ENCODE peak calls at places on chromosomes 6 and 20, in five cellular contexts. O is A549, Q is transverse colon, N is gastrocnemius medialis, M is uterus. C is an unnamed sample. For H3K4me1, the result is how much of the 10 kb centered on the place peaks cover.

GRCh38 chr6:160790028-160790792 is 88.2 kb downstream of the PLG start:
- DNase-seq in Q (no peak), M (no peak), N (no peak), O (no peak), C (no peak)

GRCh38 chr20:59434950-59435349 is 134.5 kb downstream of the EDN3 start:
- DNase-seq in M (no peak), Q (no peak), N (no peak), O (no peak), C (no peak)

GRCh38 chr6:21384211-21384610 is 209.3 kb upstream of the SOX4 start:
- DNase-seq in N (no peak), M (no peak), Q (no peak), O (peak), C (no peak)

GRCh38 chr6:137415127-137415833 is 78.9 kb downstream of the OLIG3 start:
- DNase-seq in N (peak), Q (peak), O (peak), M (peak), C (no peak)

GRCh38 chr6:6678811-6679210 is 90.3 kb downstream of the LY86 start:
- DNase-seq in Q (no peak), M (no peak), N (no peak), O (no peak), C (no peak)

GRCh38 chr20:43725666-43726065 is 1.1 kb downstream of the GTSF1L start:
- DNase-seq in N (no peak), Q (no peak), O (no peak), M (no peak), C (no peak)

GRCh38 chr6:169850154-169850553 is 98.7 kb downstream of the ERMARD start:
- DNase-seq in M (no peak), Q (no peak), N (no peak), O (no peak), C (no peak)

GRCh38 chr6:106614592-106615301 is 14.6 kb downstream of the RTN4IP1 start:
- DNase-seq in Q (no peak), M (no peak), O (no peak), N (no peak), C (no peak)

GRCh38 chr6:26270121-26270861 is 94.7 kb upstream of the BTN3A2 start:
- DNase-seq in O (no peak), M (no peak), Q (no peak), N (no peak), C (no peak)

GRCh38 chr6:41887355-41887754 is 7.8 kb downstream of the USP49 start:
- DNase-seq in M (no peak), Q (no peak), O (no peak), N (no peak), C (no peak)

GRCh38 chr6:14885471-14885987 is 360.3 kb upstream of the JARID2 start:
- DNase-seq in N (no peak), M (peak), O (no peak), Q (no peak), C (no peak)

GRCh38 chr6:4345543-4345942 is 210.2 kb upstream of the ECI2 start:
- DNase-seq in N (no peak), M (no peak), Q (no peak), O (no peak), C (peak)

GRCh38 chr6:149129401-149130077 is 188.0 kb upstream of the TAB2 start:
- DNase-seq in M (no peak), Q (no peak), O (no peak), N (no peak), C (peak)

GRCh38 chr20:11378252-11378651 is 539.4 kb upstream of the BTBD3 start:
- DNase-seq in Q (no peak), M (no peak), O (no peak), N (no peak), C (no peak)

GRCh38 chr6:159217595-159218275 is 48.5 kb downstream of the FNDC1 start:
- DNase-seq in N (no peak), O (peak), Q (no peak), M (no peak), C (no peak)

GRCh38 chr20:2144850-2145249 is 43.2 kb downstream of the STK35 start:
- DNase-seq in M (no peak), Q (no peak), N (no peak), O (no peak), C (no peak)

GRCh38 chr6:4588581-4588980 is 187.6 kb upstream of the CDYL start:
- DNase-seq in Q (no peak), N (no peak), O (no peak), M (no peak), C (no peak)

GRCh38 chr6:37511910-37512399 is 12.3 kb upstream of the CCDC167 start:
- DNase-seq in N (no peak), M (no peak), O (no peak), Q (no peak), C (no peak)

GRCh38 chr6:107345398-107345797 is 114.0 kb downstream of the PDSS2 start:
- DNase-seq in M (no peak), Q (no peak), N (no peak), O (no peak), C (no peak)

GRCh38 chr20:63232235-63233060 is 3.3 kb upstream of the BIRC7 start:
- DNase-seq in M (no peak), O (peak), N (no peak), Q (no peak), C (no peak)

GRCh38 chr20:48807586-48808381 is 20.0 kb downstream of the PREX1 start:
- DNase-seq in O (no peak), M (no peak), N (no peak), Q (no peak), C (no peak)

GRCh38 chr6:156449128-156449527 is 328.1 kb upstream of the ARID1B start:
- DNase-seq in M (no peak), Q (no peak), O (no peak), N (no peak), C (peak)

GRCh38 chr6:165587206-165587605 is 75.8 kb downstream of the PDE10A start:
- DNase-seq in M (no peak), O (no peak), N (no peak), Q (no peak), C (no peak)

GRCh38 chr6:27582928-27583725 is 110.2 kb upstream of the ZNF184 start:
- DNase-seq in Q (no peak), M (no peak), N (no peak), O (peak), C (no peak)

GRCh38 chr6:163422574-163422973 is 8.1 kb downstream of the QKI start:
- DNase-seq in O (no peak), M (no peak), Q (no peak), N (no peak), C (no peak)

GRCh38 chr6:47161176-47161687 is 119.1 kb upstream of the ADGRF1 start:
- DNase-seq in N (no peak), M (no peak), O (peak), Q (peak), C (no peak)

GRCh38 chr6:24493945-24494725 is 634 bp upstream of the ALDH5A1 start:
- DNase-seq in M (no peak), N (no peak), O (no peak), Q (no peak), C (no peak)

GRCh38 chr20:39775110-39775509 is 813.0 kb downstream of the DHX35 start:
- DNase-seq in M (peak), Q (no peak), N (peak), O (no peak), C (peak)

GRCh38 chr6:9766240-9766915 is 648.5 kb downstream of the TFAP2A start:
- DNase-seq in O (peak), M (no peak), N (no peak), Q (no peak), C (no peak)

GRCh38 chr6:41466437-41466990 is 79.7 kb upstream of the FOXP4 start:
- DNase-seq in O (no peak), M (no peak), N (no peak), Q (no peak), C (no peak)

GRCh38 chr6:148548065-148548748 is 198.6 kb upstream of the UST start:
- DNase-seq in M (no peak), Q (no peak), N (no peak), O (no peak), C (peak)

GRCh38 chr6:15962449-15962764 is 166.5 kb upstream of the MYLIP start:
- DNase-seq in M (no peak), N (no peak), O (no peak), Q (no peak), C (no peak)

GRCh38 chr20:45508068-45508886 is 7.1 kb downstream of the SPINT3 start:
- DNase-seq in Q (no peak), M (no peak), O (no peak), N (no peak), C (no peak)

GRCh38 chr6:38973178-38974057 is 75.2 kb upstream of the GLP1R start:
- DNase-seq in M (no peak), Q (no peak), N (no peak), O (peak), C (no peak)

GRCh38 chr6:29627762-29628418 is 5.1 kb downstream of the GABBR1 start:
- DNase-seq in Q (peak), O (peak), M (peak), N (peak), C (peak)

GRCh38 chr6:13152804-13153203 is 175.5 kb downstream of the TBC1D7 start:
- DNase-seq in Q (no peak), M (no peak), O (no peak), N (no peak), C (no peak)

GRCh38 chr6:19375613-19376012 is 461.6 kb upstream of the ID4 start:
- DNase-seq in N (no peak), M (no peak), Q (no peak), O (no peak), C (no peak)

GRCh38 chr6:34391023-34391485 is 1.4 kb downstream of the NUDT3 start:
- DNase-seq in N (peak), O (peak), Q (peak), M (peak), C (peak)

GRCh38 chr6:29953001-29953436 is 10.7 kb downstream of the HLA-A start:
- DNase-seq in Q (no peak), O (peak), N (peak), M (no peak), C (no peak)

GRCh38 chr20:62039738-62040137 is 25.9 kb downstream of the TAF4 start:
- DNase-seq in Q (no peak), M (no peak), O (no peak), N (no peak), C (no peak)
- H3K4me1 ChIP-seq in Q (under half), M (under half), O (under half), N (under half), C (under half)

GRCh38 chr6:166587631-166588413 is 1.3 kb upstream of the RAMACL start:
- DNase-seq in N (no peak), O (no peak), Q (no peak), M (no peak), C (no peak)
- TF ChIP-seq POLR2A in N (no peak), O (no peak), Q (no peak), M (no peak), C (no peak)

GRCh38 chr6:136138003-136138402 is 112.1 kb downstream of the MTFR2 start:
- DNase-seq in M (no peak), Q (no peak), N (no peak), O (no peak), C (no peak)
- H3K4me3 ChIP-seq in M (no peak), Q (no peak), N (no peak), O (no peak), C (no peak)

DNA sequence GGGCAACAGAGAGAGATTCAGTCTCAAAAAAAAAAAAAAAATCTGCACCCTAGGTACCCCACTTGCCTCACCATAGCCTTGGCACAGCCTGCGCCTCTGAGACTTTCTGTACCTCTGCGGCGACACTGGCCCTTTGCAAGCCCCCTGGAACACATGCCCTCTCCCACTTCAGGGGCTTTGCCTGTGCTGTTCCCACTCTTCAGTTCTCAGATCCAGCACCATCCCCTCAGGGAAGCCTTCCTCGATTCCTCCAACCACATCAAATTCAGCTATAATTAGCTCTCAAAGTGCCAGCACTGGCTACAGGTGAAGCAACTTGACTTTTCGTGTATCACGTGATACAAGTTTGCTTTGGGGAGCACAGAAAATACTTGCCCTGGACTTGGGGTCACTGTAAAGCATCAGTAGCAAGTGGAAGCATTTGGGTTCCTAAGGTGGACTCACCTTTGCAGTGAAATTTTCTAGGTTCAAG is 2.1 kb upstream of the UBE2V1 start:
- DNase-seq in N (no peak), Q (no peak), O (no peak), M (no peak), C (no peak)
- H3K4me1 ChIP-seq in N (under half), Q (under half), O (under half), M (under half), C (half or more)

GRCh38 chr6:35498407-35499045 is 1.6 kb upstream of the TEAD3 start:
- DNase-seq in M (no peak), O (no peak), N (no peak), Q (no peak), C (no peak)

GRCh38 chr6:35497571-35498406 is 910 bp upstream of the TEAD3 start:
- DNase-seq in M (peak), Q (peak), N (no peak), O (peak), C (peak)

GRCh38 chr6:35495258-35496035 is 1.4 kb downstream of the TEAD3 start:
- DNase-seq in N (no peak), M (peak), Q (no peak), O (no peak), C (no peak)

GRCh38 chr6:35496036-35496850 is 636 bp downstream of the TEAD3 start:
- DNase-seq in M (peak), Q (peak), O (no peak), N (no peak), C (no peak)

DNA sequence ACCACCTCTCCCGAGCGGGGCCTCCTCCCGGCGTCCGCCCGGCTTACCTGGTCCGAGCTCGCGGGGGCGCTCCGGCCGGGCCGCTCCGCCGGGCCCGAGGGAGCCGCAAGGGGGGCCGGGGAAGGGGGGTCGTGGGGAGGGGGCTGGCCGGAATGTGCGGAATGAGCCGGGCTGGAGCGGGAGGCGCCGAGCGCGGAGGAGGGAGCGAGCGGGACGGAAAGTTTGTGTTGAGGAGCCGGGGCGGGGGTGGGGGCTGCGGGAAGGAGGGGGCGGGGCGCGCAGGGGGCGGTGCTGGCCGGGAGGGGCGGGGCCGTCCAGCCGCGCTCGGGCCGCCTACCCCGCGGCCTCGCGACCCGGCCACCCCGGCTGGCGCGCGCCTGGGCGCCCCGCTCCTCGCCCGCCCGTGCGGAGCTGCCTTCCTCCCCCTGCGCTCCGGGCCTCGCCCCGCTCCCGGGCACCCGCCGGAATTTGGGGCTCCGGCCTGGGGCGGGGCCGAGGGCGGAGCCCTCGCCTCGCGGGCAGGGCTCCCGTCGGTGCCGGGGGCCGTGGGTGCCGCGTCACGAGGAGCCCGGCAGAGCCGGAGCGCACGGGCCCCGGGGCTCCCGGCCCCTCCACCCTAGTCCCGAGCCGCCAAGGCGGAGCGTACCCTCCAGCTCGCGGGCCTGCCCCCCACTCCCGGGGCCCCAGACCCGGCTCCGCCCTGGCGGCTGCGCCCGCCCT is at the start of gene TEAD3:
- DNase-seq in M (peak), O (no peak), Q (peak), N (peak), C (peak)
- TF ChIP-seq POLR2A in M (peak), O (peak), Q (no peak), N (peak), C (peak)

C was measured in heart left ventricle.